ENCODE peak calls at places on chromosomes 2 and 18, in five cellular contexts. One of them, this sample, is unnamed.

GRCh38 chr2:234761910-234762309 is 189.9 kb upstream of the SH3BP4 start:
- DNase-seq in GM23248: no peak
- DNase-seq in Karpas-422: no peak
- DNase-seq in keratinocyte: no peak
- DNase-seq in IMR-90: no peak
- DNase-seq in this sample: no peak

GRCh38 chr2:132584976-132585817 is 84.8 kb downstream of the LYPD1 start:
- DNase-seq in GM23248: no peak
- DNase-seq in Karpas-422: no peak
- DNase-seq in keratinocyte: no peak
- DNase-seq in IMR-90: no peak
- DNase-seq in this sample: no peak

GRCh38 chr2:181924336-181924735 is 32.8 kb downstream of the ITPRID2 start:
- DNase-seq in GM23248: no peak
- DNase-seq in Karpas-422: no peak
- DNase-seq in keratinocyte: no peak
- DNase-seq in IMR-90: no peak
- DNase-seq in this sample: no peak

GRCh38 chr18:55141318-55141717 is 182.1 kb upstream of the CCDC68 start:
- DNase-seq in GM23248: no peak
- DNase-seq in Karpas-422: no peak
- DNase-seq in keratinocyte: no peak
- DNase-seq in IMR-90: peak
- DNase-seq in this sample: no peak

GRCh38 chr2:40240067-40240466 is 211.8 kb downstream of the SLC8A1 start:
- DNase-seq in GM23248: peak
- DNase-seq in Karpas-422: no peak
- DNase-seq in keratinocyte: peak
- DNase-seq in IMR-90: peak
- DNase-seq in this sample: peak

GRCh38 chr2:96514521-96514920 is 9.4 kb upstream of the NEURL3 start:
- DNase-seq in GM23248: no peak
- DNase-seq in Karpas-422: no peak
- DNase-seq in keratinocyte: no peak
- DNase-seq in IMR-90: no peak
- DNase-seq in this sample: no peak

GRCh38 chr2:202034249-202035088 is 814 bp downstream of the FZD7 start:
- DNase-seq in GM23248: peak
- DNase-seq in Karpas-422: no peak
- DNase-seq in keratinocyte: no peak
- DNase-seq in IMR-90: no peak
- DNase-seq in this sample: peak

GRCh38 chr18:62324355-62324828 is 718 bp upstream of the TNFRSF11A start:
- DNase-seq in GM23248: peak
- DNase-seq in Karpas-422: no peak
- DNase-seq in keratinocyte: no peak
- DNase-seq in IMR-90: no peak
- DNase-seq in this sample: no peak

GRCh38 chr18:49862656-49863385 is 49.5 kb upstream of the ACAA2 start:
- DNase-seq in GM23248: no peak
- DNase-seq in Karpas-422: no peak
- DNase-seq in keratinocyte: no peak
- DNase-seq in IMR-90: no peak
- DNase-seq in this sample: no peak
- H3K9ac ChIP-seq in GM23248: no peak
- H3K9ac ChIP-seq in Karpas-422: no peak
- H3K9ac ChIP-seq in keratinocyte: no peak
- H3K9ac ChIP-seq in IMR-90: no peak
- H3K9ac ChIP-seq in this sample: no peak

GRCh38 chr2:62143696-62144095 is 52.2 kb upstream of the B3GNT2 start:
- DNase-seq in GM23248: no peak
- DNase-seq in Karpas-422: no peak
- DNase-seq in keratinocyte: no peak
- DNase-seq in IMR-90: no peak
- DNase-seq in this sample: no peak

GRCh38 chr2:62144689-62145477 is 51.0 kb upstream of the B3GNT2 start:
- DNase-seq in GM23248: no peak
- DNase-seq in Karpas-422: peak
- DNase-seq in keratinocyte: no peak
- DNase-seq in IMR-90: no peak
- DNase-seq in this sample: no peak

GRCh38 chr2:62142054-62142453 is 53.9 kb upstream of the B3GNT2 start:
- DNase-seq in GM23248: no peak
- DNase-seq in Karpas-422: no peak
- DNase-seq in keratinocyte: no peak
- DNase-seq in IMR-90: no peak
- DNase-seq in this sample: no peak

GRCh38 chr2:62147610-62148301 is 48.2 kb upstream of the B3GNT2 start:
- DNase-seq in GM23248: peak
- DNase-seq in Karpas-422: no peak
- DNase-seq in keratinocyte: peak
- DNase-seq in IMR-90: peak
- DNase-seq in this sample: no peak

GRCh38 chr2:62145478-62146100 is 50.3 kb upstream of the B3GNT2 start:
- DNase-seq in GM23248: no peak
- DNase-seq in Karpas-422: peak
- DNase-seq in keratinocyte: no peak
- DNase-seq in IMR-90: no peak
- DNase-seq in this sample: no peak
- H3K9ac ChIP-seq in GM23248: no peak
- H3K9ac ChIP-seq in Karpas-422: no peak
- H3K9ac ChIP-seq in keratinocyte: no peak
- H3K9ac ChIP-seq in IMR-90: no peak
- H3K9ac ChIP-seq in this sample: no peak

GRCh38 chr2:108637304-108637669 is 82.0 kb upstream of the RANBP2 start:
- DNase-seq in GM23248: peak
- DNase-seq in Karpas-422: no peak
- DNase-seq in keratinocyte: no peak
- DNase-seq in IMR-90: peak
- DNase-seq in this sample: no peak
- H3K9ac ChIP-seq in GM23248: peak
- H3K9ac ChIP-seq in Karpas-422: no peak
- H3K9ac ChIP-seq in keratinocyte: no peak
- H3K9ac ChIP-seq in IMR-90: no peak
- H3K9ac ChIP-seq in this sample: no peak

GRCh38 chr18:32958746-32959145 is 185.9 kb upstream of the KLHL14 start:
- DNase-seq in GM23248: no peak
- DNase-seq in Karpas-422: no peak
- DNase-seq in keratinocyte: no peak
- DNase-seq in IMR-90: no peak
- DNase-seq in this sample: no peak

DNA sequence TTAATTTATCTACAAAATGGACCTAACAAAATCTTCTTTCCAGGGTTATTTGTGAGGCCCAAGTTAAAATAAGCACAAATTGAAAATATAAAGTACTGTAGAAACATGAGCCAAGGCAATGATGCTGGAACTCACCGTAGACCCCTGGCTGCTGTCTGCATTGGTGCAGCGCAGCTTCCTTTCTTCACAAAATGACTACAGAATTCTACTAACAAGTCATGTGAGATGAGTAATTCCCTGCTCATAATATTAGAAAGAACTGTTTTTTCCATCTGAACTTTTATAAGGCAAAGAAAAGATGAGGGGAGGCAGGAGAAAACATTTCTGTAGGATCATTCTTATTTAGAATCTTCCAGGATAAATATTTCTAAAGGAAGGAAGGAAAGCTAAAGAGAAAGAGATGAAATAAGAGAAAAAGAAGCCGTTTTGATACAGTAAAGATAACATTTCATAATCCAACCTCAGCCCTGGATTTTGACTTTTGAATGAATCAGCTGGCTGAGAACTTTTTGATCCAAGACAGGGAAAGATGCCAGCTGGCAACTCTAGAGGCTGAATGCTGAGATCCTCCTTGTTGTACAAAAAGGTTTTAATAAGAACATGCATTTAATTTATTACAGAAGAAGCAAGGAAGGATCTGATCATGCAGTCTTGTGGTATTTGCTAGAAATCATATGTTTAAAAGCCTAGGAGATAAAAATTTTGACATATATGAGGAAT is 183.9 kb upstream of the KLHL14 start:
- DNase-seq in GM23248: peak
- DNase-seq in Karpas-422: no peak
- DNase-seq in keratinocyte: no peak
- DNase-seq in IMR-90: peak
- DNase-seq in this sample: no peak
- H3K9ac ChIP-seq in GM23248: no peak
- H3K9ac ChIP-seq in Karpas-422: no peak
- H3K9ac ChIP-seq in keratinocyte: no peak
- H3K9ac ChIP-seq in IMR-90: no peak
- H3K9ac ChIP-seq in this sample: no peak

GRCh38 chr2:43423941-43424261 is 171.9 kb downstream of the THADA start:
- DNase-seq in GM23248: no peak
- DNase-seq in Karpas-422: no peak
- DNase-seq in keratinocyte: no peak
- DNase-seq in IMR-90: no peak
- DNase-seq in this sample: no peak
- H3K9ac ChIP-seq in GM23248: no peak
- H3K9ac ChIP-seq in Karpas-422: no peak
- H3K9ac ChIP-seq in keratinocyte: no peak
- H3K9ac ChIP-seq in IMR-90: no peak
- H3K9ac ChIP-seq in this sample: no peak

This sample was measured in kidney.